ENCODE peak calls at places on chromosomes 12 and 14, in four cellular contexts. Y, N, M and Q are unnamed samples.

GRCh38 chr12:73225941-73226340 is 953.8 kb downstream of the TRHDE start:
- DNase-seq in N (no peak), M (no peak), Y (no peak), Q (no peak)

GRCh38 chr12:81800298-81801148 is 41.4 kb upstream of the PPFIA2 start:
- DNase-seq in M (no peak), Y (no peak), N (no peak), Q (no peak)

GRCh38 chr14:29444216-29444615 is 483.4 kb downstream of the PRKD1 start:
- DNase-seq in N (no peak), M (no peak), Y (no peak), Q (no peak)

GRCh38 chr14:22626590-22626989 is 17.6 kb downstream of the OR6J1 start:
- DNase-seq in M (no peak), N (no peak), Y (no peak), Q (no peak)

GRCh38 chr14:74792249-74793039 is 29.3 kb downstream of the YLPM1 start:
- DNase-seq in N (peak; percentile 22), Y (no peak), M (no peak), Q (no peak)

GRCh38 chr14:47846008-47846407 is 170.6 kb upstream of the MDGA2 start:
- DNase-seq in M (no peak), Y (no peak), N (no peak), Q (no peak)

GRCh38 chr12:65152012-65152411 is 17.4 kb upstream of the LEMD3 start:
- DNase-seq in M (no peak), Y (no peak), N (no peak), Q (no peak)

GRCh38 chr12:53333289-53333688 is 2.9 kb downstream of the SP7 start:
- DNase-seq in Y (no peak), M (no peak), N (no peak), Q (no peak)

GRCh38 chr12:12977231-12977630 is 22.8 kb downstream of the HEBP1 start:
- DNase-seq in M (no peak), N (no peak), Y (no peak), Q (no peak)

GRCh38 chr12:12449533-12450025 is 92.7 kb downstream of the BORCS5 start:
- DNase-seq in Y (peak; percentile 80), M (no peak), N (no peak), Q (no peak)

GRCh38 chr12:14884458-14884878 is 1.2 kb downstream of the MGP start:
- DNase-seq in M (peak; percentile 89), N (peak; percentile 93), Y (peak; percentile 70), Q (peak; percentile 18)

GRCh38 chr14:73634333-73634833 is 10.4 kb upstream of the DNAL1 start:
- DNase-seq in N (peak; percentile 22), M (peak; percentile 22), Y (peak; percentile 52), Q (peak; percentile 41)

GRCh38 chr12:124980098-124980892 is 8.6 kb downstream of the DHX37 start:
- DNase-seq in N (no peak), M (no peak), Y (no peak), Q (no peak)

GRCh38 chr12:40692617-40693502 is 621 bp downstream of the CNTN1 start:
- DNase-seq in Y (no peak), M (no peak), N (no peak), Q (peak; percentile 16)

GRCh38 chr12:30440826-30441602 is 254.7 kb downstream of the IPO8 start:
- DNase-seq in M (no peak), Y (peak; percentile 30), N (peak; percentile 3), Q (no peak)

GRCh38 chr12:1791104-1791927 is 29.0 kb upstream of the LRTM2 start:
- DNase-seq in Y (peak; percentile 57), N (peak; percentile 76), M (peak; percentile 64), Q (peak; percentile 60)

GRCh38 chr14:58864751-58865519 is 227.2 kb downstream of the DACT1 start:
- DNase-seq in Y (no peak), M (peak; percentile 20), N (no peak), Q (no peak)

GRCh38 chr12:93390025-93390424 is 12.3 kb downstream of the NUDT4 start:
- DNase-seq in N (no peak), M (no peak), Y (no peak), Q (no peak)

DNA sequence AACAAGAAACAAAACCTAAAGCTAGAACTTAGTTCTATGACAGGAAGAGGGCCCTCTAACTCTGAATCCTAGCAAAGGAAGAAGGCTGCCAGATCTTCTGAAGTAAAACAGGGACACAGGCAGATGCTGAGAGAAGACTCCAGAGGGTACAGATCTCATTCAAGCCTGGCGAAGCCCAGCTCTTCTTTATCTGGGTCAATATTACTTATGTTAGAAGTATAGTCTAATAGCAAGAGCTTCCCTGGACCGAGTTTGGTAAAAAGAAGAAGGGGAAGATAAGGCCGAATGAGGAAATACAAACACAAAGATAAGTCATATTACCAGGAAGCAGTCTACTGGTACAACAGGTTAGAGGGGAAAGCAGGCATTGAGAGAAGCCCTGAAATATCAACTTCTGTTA is 79.9 kb upstream of the CCDC91 start:
- DNase-seq in Y (no peak), M (no peak), N (no peak), Q (no peak)
- TF ChIP-seq CTCF in Y (no peak), M (no peak), N (no peak), Q (no peak)

GRCh38 chr14:21300892-21301291 is 21.0 kb downstream of the RPGRIP1 start:
- DNase-seq in N (peak; percentile 28), Y (peak; percentile 47), M (peak; percentile 10), Q (peak; percentile 43)
- TF ChIP-seq CTCF in N (no peak), Y (no peak), M (no peak), Q (peak; percentile 2)

DNA sequence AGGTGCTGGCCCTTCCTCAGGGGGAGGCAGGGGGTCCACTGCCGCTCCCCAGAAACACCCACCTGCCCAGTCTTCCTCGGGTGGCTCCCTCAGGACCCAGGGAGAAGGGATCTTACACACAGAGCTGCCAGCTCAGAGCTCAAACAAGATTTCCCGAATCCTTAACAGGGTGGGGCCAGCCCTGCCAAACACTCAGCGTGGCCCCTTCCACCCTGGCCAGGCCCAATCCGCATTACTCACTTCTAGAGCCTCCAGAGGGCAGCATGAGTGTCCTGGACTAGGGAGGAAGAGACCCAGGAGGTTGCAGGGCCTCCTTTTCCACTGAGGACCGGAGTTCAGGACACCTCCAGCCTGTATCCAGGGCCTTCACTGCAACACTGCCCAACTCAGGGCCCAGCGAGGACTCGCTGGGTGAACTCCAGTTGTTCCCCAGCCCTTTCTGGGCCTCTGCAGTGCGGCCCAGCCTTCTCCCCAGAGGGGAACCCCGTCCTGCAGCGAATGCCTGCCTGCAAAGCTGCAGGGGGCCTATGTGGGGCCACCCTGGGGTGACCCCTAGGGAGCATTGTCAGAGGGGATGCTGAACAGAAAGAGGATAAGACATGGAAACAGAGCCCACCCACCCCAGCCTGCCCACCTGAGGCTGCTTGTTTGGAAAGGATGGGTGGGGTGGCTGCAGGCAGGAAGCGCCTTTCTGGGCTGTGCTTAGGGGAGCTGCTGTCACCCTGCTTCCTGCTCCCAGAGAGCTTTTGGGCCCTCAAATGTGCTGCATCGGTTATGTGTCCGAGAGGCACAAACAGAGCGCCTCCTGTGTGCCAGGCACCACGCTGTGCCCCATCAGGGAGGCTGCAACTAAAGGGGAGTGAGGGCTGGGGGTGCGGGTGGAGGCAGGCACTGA is 43.8 kb downstream of the CCNK start:
- DNase-seq in Y (peak; percentile 35), M (no peak), N (no peak), Q (no peak)
- TF ChIP-seq CTCF in Y (no peak), M (no peak), N (no peak), Q (peak; percentile 14)

DNA sequence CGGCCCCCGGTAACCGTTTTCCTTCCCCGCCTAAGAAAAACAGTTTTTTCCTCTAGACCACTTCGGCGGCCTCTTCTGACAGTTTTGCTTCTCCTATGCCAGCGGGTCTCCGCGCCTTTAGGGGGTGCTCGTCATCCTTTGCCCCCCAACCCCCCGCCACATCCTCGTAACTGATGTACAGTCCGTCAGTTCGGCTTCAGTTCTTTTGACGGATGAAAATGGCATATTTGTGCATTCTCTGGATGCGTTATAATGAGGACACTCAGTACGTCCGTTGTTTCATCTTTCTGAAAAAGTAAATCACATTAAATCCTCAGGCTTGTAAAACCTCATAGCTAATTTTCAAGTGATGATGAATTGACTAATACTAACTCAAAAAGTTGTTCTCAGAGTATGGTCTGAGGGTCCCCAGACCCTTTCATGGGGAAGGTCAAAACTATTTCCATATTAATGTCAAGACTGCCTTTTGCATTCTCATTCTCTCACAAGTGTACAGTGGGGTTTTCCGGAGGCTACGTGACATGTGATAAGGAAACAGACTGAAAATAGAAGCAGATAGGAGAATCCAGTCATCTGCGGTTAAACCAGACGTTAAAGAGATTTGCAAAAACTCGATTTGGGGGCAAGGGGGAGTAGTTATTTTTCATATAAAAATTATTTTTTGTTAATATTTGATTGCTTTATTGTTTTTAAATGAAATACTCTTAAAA is 829 bp upstream of the NAP1L1 start:
- DNase-seq in M (no peak), N (peak; percentile 50), Y (no peak), Q (peak; percentile 10)
- TF ChIP-seq CTCF in M (no peak), N (peak; percentile 32), Y (peak; percentile 13), Q (peak; percentile 41)

GRCh38 chr14:105484997-105485393 is 1.7 kb upstream of the CRIP1 start:
- DNase-seq in Y (no peak), M (no peak), N (no peak), Q (no peak)

GRCh38 chr14:105484069-105484996 is 2.4 kb upstream of the CRIP1 start:
- DNase-seq in N (no peak), M (peak; percentile 84), Y (no peak), Q (no peak)

GRCh38 chr14:105486333-105486973 is at the start of gene CRIP1:
- DNase-seq in M (peak; percentile 26), Y (no peak), N (peak; percentile 45), Q (no peak)

GRCh38 chr14:105486974-105487448 is 325 bp downstream of the CRIP1 start:
- DNase-seq in Y (no peak), N (peak; percentile 57), M (peak; percentile 86), Q (peak; percentile 61)

GRCh38 chr14:105485720-105486332 is 860 bp upstream of the CRIP1 start:
- DNase-seq in M (peak; percentile 58), N (no peak), Y (peak; percentile 84), Q (peak; percentile 54)
- TF ChIP-seq CTCF in M (no peak), N (peak; percentile 9), Y (peak; percentile 35), Q (peak; percentile 64)

GRCh38 chr12:101573743-101574142 is 21.0 kb upstream of the MYBPC1 start:
- DNase-seq in Y (no peak), M (no peak), N (no peak), Q (no peak)

GRCh38 chr12:101564912-101565311 is 29.9 kb upstream of the MYBPC1 start:
- DNase-seq in M (no peak), N (peak; percentile 47), Y (no peak), Q (no peak)

GRCh38 chr12:101566318-101566717 is 28.5 kb upstream of the MYBPC1 start:
- DNase-seq in Y (peak; percentile 9), M (no peak), N (no peak), Q (no peak)

GRCh38 chr12:101567918-101568317 is 26.9 kb upstream of the MYBPC1 start:
- DNase-seq in N (no peak), Y (no peak), M (no peak), Q (no peak)

GRCh38 chr12:101570022-101570421 is 24.7 kb upstream of the MYBPC1 start:
- DNase-seq in N (peak; percentile 2), Y (peak; percentile 14), M (no peak), Q (no peak)
- TF ChIP-seq CTCF in N (no peak), Y (peak; percentile 41), M (no peak), Q (peak; percentile 40)

GRCh38 chr12:57546438-57547365 is at the start of gene DCTN2:
- DNase-seq in M (peak; percentile 98), Y (peak; percentile 97), N (peak; percentile 98), Q (peak; percentile 98)
- TF ChIP-seq CTCF in M (no peak), Y (no peak), N (no peak), Q (peak; percentile 29)

GRCh38 chr12:116861331-116861730 is 19.9 kb downstream of the HRK start:
- DNase-seq in Y (no peak), N (peak; percentile 78), M (peak; percentile 74), Q (peak; percentile 69)
- TF ChIP-seq CTCF in Y (no peak), N (no peak), M (no peak), Q (no peak)